ENCODE peak calls at places on chromosome 21, in four cellular contexts. B is AG08396, Y is thoracic aorta, A is NCI-H226. D is an unnamed sample.
A peak's percentile ranks its signal among the peaks of the same experiment; 100 is the strongest.

GRCh38 chr21:34635307-34635706 is 20.4 kb upstream of the RCAN1 start:
- DNase-seq in B (no peak), Y (no peak), A (no peak), D (no peak)

GRCh38 chr21:34762761-34763160 is 94.0 kb downstream of the CLIC6 start:
- DNase-seq in B (peak; percentile 49), Y (no peak), A (no peak), D (no peak)

GRCh38 chr21:45845790-45846130 is 135.8 kb upstream of the COL6A1 start:
- DNase-seq in B (no peak), Y (no peak), A (no peak), D (no peak)

GRCh38 chr21:42036313-42036712 is 26.2 kb upstream of the ZBTB21 start:
- DNase-seq in B (no peak), Y (no peak), A (no peak), D (no peak)

GRCh38 chr21:44300262-44300959 is 558 bp downstream of the PFKL start:
- DNase-seq in B (peak; percentile 89), Y (peak; percentile 23), A (peak; percentile 47), D (peak; percentile 57)

GRCh38 chr21:41759214-41759840 is 7.5 kb downstream of the RIPK4 start:
- DNase-seq in B (no peak), Y (no peak), A (no peak), D (no peak)

GRCh38 chr21:42056996-42057689 is 14.0 kb upstream of the UMODL1 start:
- DNase-seq in B (peak; percentile 83), Y (peak; percentile 75), A (no peak), D (no peak)

GRCh38 chr21:35048706-35049617 is at the start of gene RUNX1:
- DNase-seq in B (no peak), Y (no peak), A (peak; percentile 61), D (peak; percentile 8)

GRCh38 chr21:34950980-34951379 is 98.1 kb downstream of the RUNX1 start:
- DNase-seq in B (no peak), Y (no peak), A (no peak), D (no peak)